ENCODE peak calls at places on chromosomes 6 and 20, in five cellular contexts. U is COR-L47, J is anterior cingulate cortex, T is immature natural killer cell, L is pancreas. R is an unnamed sample.

GRCh38 chr20:45911486-45912343 is at the start of gene PLTP:
- DNase-seq in U (peak; percentile 37), J (peak; percentile 70), T (peak; percentile 50), L (peak; percentile 70), R (peak; percentile 52)

GRCh38 chr20:25073544-25073943 is 8.4 kb downstream of the VSX1 start:
- DNase-seq in U (no peak), J (no peak), T (no peak), L (no peak), R (peak; percentile 11)

GRCh38 chr6:23180504-23181293 is 611.3 kb downstream of the HDGFL1 start:
- DNase-seq in U (peak; percentile 97), J (peak; percentile 36), T (no peak), L (peak; percentile 44), R (peak; percentile 97)

GRCh38 chr20:45890077-45890996 is 671 bp downstream of the NEURL2 start:
- DNase-seq in U (peak; percentile 68), J (peak; percentile 51), T (peak; percentile 43), L (peak; percentile 81), R (peak; percentile 89)

GRCh38 chr20:1429143-1429728 is 36.4 kb upstream of the FKBP1A start:
- DNase-seq in U (no peak), J (no peak), T (no peak), L (no peak), R (no peak)

GRCh38 chr6:157187182-157188093 is 135.9 kb downstream of the TMEM242 start:
- DNase-seq in U (peak; percentile 90), J (no peak), T (no peak), L (peak; percentile 35), R (peak; percentile 98)

GRCh38 chr20:58169441-58169840 is 59.0 kb downstream of the ANKRD60 start:
- DNase-seq in U (no peak), J (no peak), T (no peak), L (no peak), R (no peak)

GRCh38 chr6:15505463-15505918 is 157.3 kb downstream of the DTNBP1 start:
- DNase-seq in U (no peak), J (no peak), T (peak; percentile 70), L (no peak), R (no peak)

GRCh38 chr20:35173576-35174192 is 1.8 kb downstream of the PROCR start:
- DNase-seq in U (no peak), J (no peak), T (no peak), L (no peak), R (no peak)

GRCh38 chr6:91276315-91276714 is 689.4 kb upstream of the MAP3K7 start:
- DNase-seq in U (peak; percentile 4), J (no peak), T (no peak), L (no peak), R (peak; percentile 49)

GRCh38 chr20:50704971-50705370 is 13.6 kb upstream of the RIPOR3 start:
- DNase-seq in U (no peak), J (no peak), T (no peak), L (no peak), R (no peak)

GRCh38 chr20:51797357-51798025 is 4.8 kb downstream of the SALL4 start:
- DNase-seq in U (no peak), J (no peak), T (no peak), L (no peak), R (no peak)

GRCh38 chr6:91606148-91606901 is 1019.5 kb upstream of the MAP3K7 start:
- DNase-seq in U (no peak), J (no peak), T (no peak), L (no peak), R (no peak)

GRCh38 chr6:157966990-157967389 is 14.7 kb upstream of the SYNJ2 start:
- DNase-seq in U (no peak), J (no peak), T (no peak), L (no peak), R (peak; percentile 79)

GRCh38 chr20:3753501-3754257 is 13.9 kb downstream of the ADISSP start:
- DNase-seq in U (no peak), J (no peak), T (no peak), L (no peak), R (no peak)

GRCh38 chr6:158879180-158879579 is 60.0 kb upstream of the EZR start:
- DNase-seq in U (no peak), J (no peak), T (no peak), L (no peak), R (no peak)

GRCh38 chr6:88179692-88180091 is 13.5 kb upstream of the CNR1 start:
- DNase-seq in U (no peak), J (no peak), T (no peak), L (no peak), R (no peak)

GRCh38 chr20:31667315-31668285 is 29.9 kb downstream of the COX4I2 start:
- DNase-seq in U (no peak), J (no peak), T (peak; percentile 25), L (no peak), R (no peak)

GRCh38 chr6:90444125-90444745 is 142.6 kb downstream of the MAP3K7 start:
- DNase-seq in U (no peak), J (no peak), T (no peak), L (no peak), R (no peak)

GRCh38 chr6:10564975-10565374 is 43.8 kb downstream of the GCNT2 start:
- DNase-seq in U (no peak), J (no peak), T (no peak), L (no peak), R (no peak)

GRCh38 chr6:82915666-82916065 is 150.0 kb downstream of the UBE3D start:
- DNase-seq in U (no peak), J (no peak), T (no peak), L (no peak), R (no peak)

GRCh38 chr6:18507018-18507415 is 119.9 kb downstream of the RNF144B start:
- DNase-seq in U (peak; percentile 90), J (no peak), T (no peak), L (no peak), R (peak; percentile 94)

GRCh38 chr6:159610881-159611280 is 82.2 kb downstream of the SOD2 start:
- DNase-seq in U (no peak), J (no peak), T (no peak), L (no peak), R (no peak)